ENCODE peak calls at places on chromosomes 5 and 9, in six cellular contexts. One of them, this sample, is unnamed. For H3K4me1, the result is how much of the 10 kb centered on the place peaks cover.

GRCh38 chr5:108122701-108123100 is 259.2 kb downstream of the FBXL17 start:
- DNase-seq in GM23338: no peak
- DNase-seq in tibial nerve: no peak
- DNase-seq in psoas muscle: no peak
- DNase-seq in endothelial cell of umbilical vein: no peak
- DNase-seq in kidney: no peak
- DNase-seq in this sample: no peak

GRCh38 chr5:7957329-7957728 is 88.4 kb downstream of the MTRR start:
- DNase-seq in GM23338: no peak
- DNase-seq in tibial nerve: no peak
- DNase-seq in psoas muscle: no peak
- DNase-seq in endothelial cell of umbilical vein: no peak
- DNase-seq in kidney: no peak
- DNase-seq in this sample: no peak

GRCh38 chr9:31608413-31608812 is 776.0 kb upstream of the ACO1 start:
- DNase-seq in GM23338: no peak
- DNase-seq in tibial nerve: no peak
- DNase-seq in psoas muscle: no peak
- DNase-seq in endothelial cell of umbilical vein: peak
- DNase-seq in kidney: no peak
- DNase-seq in this sample: no peak

GRCh38 chr9:5625916-5626315 is 3.0 kb upstream of the RIC1 start:
- DNase-seq in GM23338: no peak
- DNase-seq in tibial nerve: no peak
- DNase-seq in psoas muscle: no peak
- DNase-seq in endothelial cell of umbilical vein: no peak
- DNase-seq in kidney: no peak
- DNase-seq in this sample: no peak

GRCh38 chr9:116499986-116500871 is 186.9 kb upstream of the TRIM32 start:
- DNase-seq in GM23338: no peak
- DNase-seq in tibial nerve: no peak
- DNase-seq in psoas muscle: no peak
- DNase-seq in endothelial cell of umbilical vein: no peak
- DNase-seq in kidney: no peak
- DNase-seq in this sample: no peak

GRCh38 chr5:80076131-80077101 is 41.3 kb downstream of the THBS4 start:
- DNase-seq in GM23338: no peak
- DNase-seq in tibial nerve: no peak
- DNase-seq in psoas muscle: no peak
- DNase-seq in endothelial cell of umbilical vein: no peak
- DNase-seq in kidney: no peak
- DNase-seq in this sample: no peak

GRCh38 chr9:995776-996175 is 19.3 kb downstream of the DMRT3 start:
- DNase-seq in GM23338: no peak
- DNase-seq in tibial nerve: no peak
- DNase-seq in psoas muscle: no peak
- DNase-seq in endothelial cell of umbilical vein: no peak
- DNase-seq in kidney: no peak
- DNase-seq in this sample: no peak

GRCh38 chr5:6744841-6745705 is 31.8 kb downstream of the TENT4A start:
- DNase-seq in GM23338: no peak
- DNase-seq in tibial nerve: no peak
- DNase-seq in psoas muscle: no peak
- DNase-seq in endothelial cell of umbilical vein: no peak
- DNase-seq in kidney: no peak
- DNase-seq in this sample: peak

GRCh38 chr9:32738501-32739172 is 44.7 kb upstream of the TMEM215 start:
- DNase-seq in GM23338: no peak
- DNase-seq in tibial nerve: no peak
- DNase-seq in psoas muscle: no peak
- DNase-seq in endothelial cell of umbilical vein: no peak
- DNase-seq in kidney: no peak
- DNase-seq in this sample: no peak

GRCh38 chr9:69344459-69344858 is 19.4 kb downstream of the ENTREP1 start:
- DNase-seq in GM23338: no peak
- DNase-seq in tibial nerve: no peak
- DNase-seq in psoas muscle: no peak
- DNase-seq in endothelial cell of umbilical vein: no peak
- DNase-seq in kidney: no peak
- DNase-seq in this sample: no peak

GRCh38 chr9:79768199-79768598 is 196.4 kb downstream of the TLE4 start:
- DNase-seq in GM23338: no peak
- DNase-seq in tibial nerve: no peak
- DNase-seq in psoas muscle: no peak
- DNase-seq in endothelial cell of umbilical vein: no peak
- DNase-seq in kidney: no peak
- DNase-seq in this sample: no peak

GRCh38 chr5:137296213-137296702 is 202.9 kb downstream of the SPOCK1 start:
- DNase-seq in GM23338: no peak
- DNase-seq in tibial nerve: no peak
- DNase-seq in psoas muscle: peak
- DNase-seq in endothelial cell of umbilical vein: no peak
- DNase-seq in kidney: no peak
- DNase-seq in this sample: no peak

GRCh38 chr5:175478008-175478383 is 364 bp upstream of the SFXN1 start:
- DNase-seq in GM23338: no peak
- DNase-seq in tibial nerve: no peak
- DNase-seq in psoas muscle: no peak
- DNase-seq in endothelial cell of umbilical vein: no peak
- DNase-seq in kidney: no peak
- DNase-seq in this sample: no peak

GRCh38 chr5:104573979-104574709 is 1011.6 kb upstream of the NUDT12 start:
- DNase-seq in GM23338: no peak
- DNase-seq in tibial nerve: no peak
- DNase-seq in psoas muscle: no peak
- DNase-seq in endothelial cell of umbilical vein: no peak
- DNase-seq in kidney: no peak
- DNase-seq in this sample: no peak

GRCh38 chr9:136323420-136323819 is 3.9 kb upstream of the GPSM1 start:
- DNase-seq in GM23338: no peak
- DNase-seq in tibial nerve: no peak
- DNase-seq in psoas muscle: no peak
- DNase-seq in endothelial cell of umbilical vein: no peak
- DNase-seq in kidney: peak
- DNase-seq in this sample: no peak

GRCh38 chr9:136324501-136325300 is 2.6 kb upstream of the GPSM1 start:
- DNase-seq in GM23338: no peak
- DNase-seq in tibial nerve: no peak
- DNase-seq in psoas muscle: no peak
- DNase-seq in endothelial cell of umbilical vein: no peak
- DNase-seq in kidney: peak
- DNase-seq in this sample: no peak

GRCh38 chr9:136326777-136327312 is 494 bp upstream of the GPSM1 start:
- DNase-seq in GM23338: no peak
- DNase-seq in tibial nerve: no peak
- DNase-seq in psoas muscle: no peak
- DNase-seq in endothelial cell of umbilical vein: no peak
- DNase-seq in kidney: peak
- DNase-seq in this sample: no peak

GRCh38 chr9:136326061-136326776 is 1.1 kb upstream of the GPSM1 start:
- DNase-seq in GM23338: peak
- DNase-seq in tibial nerve: no peak
- DNase-seq in psoas muscle: no peak
- DNase-seq in endothelial cell of umbilical vein: peak
- DNase-seq in kidney: peak
- DNase-seq in this sample: no peak

DNA sequence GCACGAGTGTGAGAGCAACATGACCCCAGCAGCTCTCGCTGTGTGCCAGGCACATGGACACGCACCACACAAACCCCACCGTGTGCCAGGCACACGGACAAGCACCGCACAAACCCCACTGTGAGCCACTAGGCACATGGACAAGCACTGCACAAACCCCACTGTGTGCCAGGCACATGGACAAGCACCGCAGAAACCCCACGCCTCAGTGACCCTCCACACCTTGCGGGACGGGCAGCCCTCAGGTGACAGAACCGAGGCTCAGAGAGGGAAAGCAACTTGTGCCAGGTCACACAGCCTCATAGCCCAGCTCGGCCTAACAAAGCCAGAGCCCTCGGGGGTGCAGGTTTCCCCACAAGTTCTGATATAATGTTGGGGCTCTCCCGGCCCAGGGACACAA is 2.0 kb upstream of the GPSM1 start:
- DNase-seq in GM23338: no peak
- DNase-seq in tibial nerve: no peak
- DNase-seq in psoas muscle: no peak
- DNase-seq in endothelial cell of umbilical vein: no peak
- DNase-seq in kidney: peak
- DNase-seq in this sample: no peak
- H3K4me1 ChIP-seq in GM23338: under half
- H3K4me1 ChIP-seq in tibial nerve: half or more
- H3K4me1 ChIP-seq in psoas muscle: under half
- H3K4me1 ChIP-seq in endothelial cell of umbilical vein: under half
- H3K4me1 ChIP-seq in kidney: under half
- H3K4me1 ChIP-seq in this sample: under half

GRCh38 chr5:180665682-180666404 is 16.4 kb upstream of the FLT4 start:
- DNase-seq in GM23338: no peak
- DNase-seq in tibial nerve: no peak
- DNase-seq in psoas muscle: no peak
- DNase-seq in endothelial cell of umbilical vein: no peak
- DNase-seq in kidney: no peak
- DNase-seq in this sample: peak
- TF ChIP-seq CTCF in GM23338: no peak
- TF ChIP-seq CTCF in tibial nerve: no peak
- TF ChIP-seq CTCF in psoas muscle: no peak
- TF ChIP-seq CTCF in endothelial cell of umbilical vein: no peak
- TF ChIP-seq CTCF in kidney: no peak
- TF ChIP-seq CTCF in this sample: no peak

GRCh38 chr9:133477461-133477860 is 1.4 kb downstream of the SLC2A6 start:
- DNase-seq in GM23338: no peak
- DNase-seq in tibial nerve: no peak
- DNase-seq in psoas muscle: no peak
- DNase-seq in endothelial cell of umbilical vein: no peak
- DNase-seq in kidney: no peak
- DNase-seq in this sample: no peak
- H3K4me3 ChIP-seq in GM23338: peak
- H3K4me3 ChIP-seq in tibial nerve: no peak
- H3K4me3 ChIP-seq in psoas muscle: no peak
- H3K4me3 ChIP-seq in endothelial cell of umbilical vein: no peak
- H3K4me3 ChIP-seq in kidney: no peak
- H3K4me3 ChIP-seq in this sample: no peak

DNA sequence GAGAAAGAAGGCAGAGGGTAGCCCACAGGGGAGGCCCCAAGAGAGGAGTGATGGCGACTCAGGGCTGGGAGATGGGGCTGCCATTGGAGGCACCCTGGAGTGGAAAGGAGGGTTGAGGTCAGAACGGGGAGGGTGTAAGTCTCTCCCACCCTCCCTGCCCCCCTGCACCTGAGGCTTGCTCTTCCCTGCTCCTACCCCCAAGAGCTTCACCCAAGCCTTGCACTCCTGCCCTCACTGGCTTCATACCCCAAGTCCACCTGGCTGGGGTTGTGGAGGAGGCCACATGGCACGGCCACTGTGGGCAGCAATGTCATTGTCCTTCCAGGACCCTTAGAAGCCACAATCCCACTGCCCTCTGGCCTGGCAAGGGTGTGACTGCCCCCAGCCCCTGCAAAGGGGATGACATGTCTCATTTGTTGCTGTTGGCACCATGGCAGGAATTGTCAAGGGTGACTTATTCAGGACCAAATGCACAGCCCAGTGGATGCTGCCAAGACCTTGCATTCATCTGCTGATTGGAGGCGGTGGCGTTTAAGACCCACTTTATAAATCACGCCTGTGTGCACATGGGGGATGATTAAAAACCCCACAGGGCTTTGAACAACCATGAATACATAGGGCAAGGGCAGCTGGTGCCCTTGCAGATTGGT is 47.6 kb upstream of the RNU6ATAC start:
- DNase-seq in GM23338: no peak
- DNase-seq in tibial nerve: no peak
- DNase-seq in psoas muscle: peak
- DNase-seq in endothelial cell of umbilical vein: no peak
- DNase-seq in kidney: peak
- DNase-seq in this sample: no peak
- H3K4me1 ChIP-seq in GM23338: under half
- H3K4me1 ChIP-seq in tibial nerve: under half
- H3K4me1 ChIP-seq in psoas muscle: under half
- H3K4me1 ChIP-seq in endothelial cell of umbilical vein: under half
- H3K4me1 ChIP-seq in kidney: under half
- H3K4me1 ChIP-seq in this sample: under half

DNA sequence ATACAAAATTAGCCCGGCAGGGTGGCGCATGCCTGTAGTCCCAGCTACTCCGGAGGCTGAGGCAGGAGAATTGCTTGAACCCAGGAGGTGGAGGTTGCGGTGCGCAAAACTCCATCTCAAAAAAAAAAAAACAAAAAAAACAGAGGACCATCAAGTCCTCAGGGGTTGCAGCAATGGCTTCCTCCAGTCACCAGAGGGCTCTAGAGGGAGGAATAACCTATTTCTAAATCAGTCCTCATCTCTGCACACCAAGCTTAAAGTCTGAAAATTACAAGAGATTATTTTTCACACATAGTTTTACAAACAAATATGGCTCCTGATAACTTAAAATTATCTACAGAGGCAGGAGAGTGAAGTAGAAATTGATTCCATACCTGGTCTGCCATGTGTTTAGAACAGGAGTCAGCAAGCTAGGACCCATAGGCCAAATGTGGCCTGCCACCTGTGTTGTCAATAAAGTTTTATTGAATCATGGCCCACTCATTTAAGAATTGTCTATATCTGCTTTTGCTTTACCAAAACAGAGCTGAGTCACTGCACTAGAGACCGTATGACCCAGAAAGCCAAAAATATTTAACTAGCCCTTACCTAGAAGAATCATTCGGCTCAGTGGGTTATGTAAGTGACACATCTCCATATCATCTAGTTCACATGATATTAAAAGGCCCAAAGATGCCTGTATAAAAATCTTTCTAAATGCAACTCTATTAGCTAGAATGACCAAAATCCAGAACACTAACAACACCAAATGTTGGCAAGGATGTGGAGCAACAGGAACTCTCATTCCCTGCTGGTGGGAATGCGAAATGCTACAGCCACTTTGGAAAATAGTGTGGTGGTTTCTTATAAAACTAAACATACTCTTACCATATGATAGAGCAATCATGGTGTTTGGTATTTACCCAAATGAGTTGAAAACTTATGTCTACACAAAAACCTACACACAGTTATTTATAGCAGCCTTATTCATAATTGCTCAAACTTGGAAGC is 207.7 kb downstream of the FRMD3 start:
- DNase-seq in GM23338: peak
- DNase-seq in tibial nerve: no peak
- DNase-seq in psoas muscle: no peak
- DNase-seq in endothelial cell of umbilical vein: no peak
- DNase-seq in kidney: no peak
- DNase-seq in this sample: no peak
- TF ChIP-seq CTCF in GM23338: no peak
- TF ChIP-seq CTCF in tibial nerve: no peak
- TF ChIP-seq CTCF in psoas muscle: no peak
- TF ChIP-seq CTCF in endothelial cell of umbilical vein: no peak
- TF ChIP-seq CTCF in kidney: no peak
- TF ChIP-seq CTCF in this sample: no peak